ENCODE peak calls at places on chromosome 17, in seven cellular contexts. V, M, A, W, F, B and Y are unnamed samples.

GRCh38 chr17:83012873-83013778 is 66.3 kb upstream of the METRNL start:
- DNase-seq in V (peak), M (no peak), A (no peak), W (peak), F (peak), B (no peak), Y (peak)

GRCh38 chr17:50925296-50925891 is 59.2 kb upstream of the TOB1 start:
- DNase-seq in V (no peak), M (no peak), A (no peak), W (peak), F (no peak), B (no peak), Y (no peak)

GRCh38 chr17:4899341-4900230 is at the start of gene C17orf107:
- DNase-seq in V (no peak), M (peak), A (no peak), W (peak), F (peak), B (no peak), Y (no peak)

GRCh38 chr17:62085511-62086408 is 20.7 kb upstream of the MED13 start:
- DNase-seq in V (no peak), M (no peak), A (no peak), W (no peak), F (no peak), B (no peak), Y (no peak)

GRCh38 chr17:65559802-65560627 is 1.4 kb downstream of the AXIN2 start:
- DNase-seq in V (peak), M (no peak), A (no peak), W (no peak), F (peak), B (no peak), Y (no peak)

GRCh38 chr17:55683554-55684315 is 38.9 kb downstream of the TMEM100 start:
- DNase-seq in V (no peak), M (no peak), A (no peak), W (peak), F (no peak), B (no peak), Y (no peak)

GRCh38 chr17:59425085-59425901 is 93.8 kb downstream of the YPEL2 start:
- DNase-seq in V (no peak), M (no peak), A (no peak), W (no peak), F (peak), B (no peak), Y (no peak)

GRCh38 chr17:31249742-31250141 is 47.3 kb downstream of the OMG start:
- DNase-seq in V (no peak), M (no peak), A (no peak), W (no peak), F (no peak), B (no peak), Y (no peak)

GRCh38 chr17:34892864-34893263 is 68.4 kb downstream of the CCT6B start:
- DNase-seq in V (peak), M (no peak), A (no peak), W (no peak), F (peak), B (peak), Y (no peak)